ENCODE peak calls at places on chromosomes 16 and 17, in four cellular contexts. One of them, this sample, is unnamed.

GRCh38 chr17:28369684-28370034 is 448 bp downstream of the VTN start:
- DNase-seq in A172: no peak
- DNase-seq in stimulated activated CD4-positive, alpha-beta T cell treated with anti-CD3 and anti-CD28 coated beads, Interleukin-12 subunit alpha, Interleukin-12 subunit beta, amount 100 ng/mL, for 48 hours: no peak
- DNase-seq in sigmoid colon: no peak
- DNase-seq in this sample: no peak

GRCh38 chr16:30948087-30948955 is 547 bp upstream of the ORAI3 start:
- DNase-seq in A172: peak; percentile 98
- DNase-seq in stimulated activated CD4-positive, alpha-beta T cell treated with anti-CD3 and anti-CD28 coated beads, Interleukin-12 subunit alpha, Interleukin-12 subunit beta, amount 100 ng/mL, for 48 hours: no peak
- DNase-seq in sigmoid colon: peak; percentile 97
- DNase-seq in this sample: peak; percentile 50

GRCh38 chr16:23518435-23518891 is 8.2 kb upstream of the GGA2 start:
- DNase-seq in A172: no peak
- DNase-seq in stimulated activated CD4-positive, alpha-beta T cell treated with anti-CD3 and anti-CD28 coated beads, Interleukin-12 subunit alpha, Interleukin-12 subunit beta, amount 100 ng/mL, for 48 hours: no peak
- DNase-seq in sigmoid colon: no peak
- DNase-seq in this sample: peak; percentile 21

GRCh38 chr17:57565119-57565635 is 179.9 kb downstream of the CCDC182 start:
- DNase-seq in A172: no peak
- DNase-seq in stimulated activated CD4-positive, alpha-beta T cell treated with anti-CD3 and anti-CD28 coated beads, Interleukin-12 subunit alpha, Interleukin-12 subunit beta, amount 100 ng/mL, for 48 hours: no peak
- DNase-seq in sigmoid colon: no peak
- DNase-seq in this sample: no peak

GRCh38 chr16:87274808-87275207 is 42.4 kb downstream of the C16orf95 start:
- DNase-seq in A172: no peak
- DNase-seq in stimulated activated CD4-positive, alpha-beta T cell treated with anti-CD3 and anti-CD28 coated beads, Interleukin-12 subunit alpha, Interleukin-12 subunit beta, amount 100 ng/mL, for 48 hours: no peak
- DNase-seq in sigmoid colon: peak; percentile 6
- DNase-seq in this sample: no peak

GRCh38 chr16:642189-643049 is 791 bp downstream of the MCRIP2 start:
- DNase-seq in A172: no peak
- DNase-seq in stimulated activated CD4-positive, alpha-beta T cell treated with anti-CD3 and anti-CD28 coated beads, Interleukin-12 subunit alpha, Interleukin-12 subunit beta, amount 100 ng/mL, for 48 hours: no peak
- DNase-seq in sigmoid colon: peak; percentile 84
- DNase-seq in this sample: peak; percentile 88

GRCh38 chr17:29376667-29377268 is 13.4 kb upstream of the TAOK1 start:
- DNase-seq in A172: peak; percentile 79
- DNase-seq in stimulated activated CD4-positive, alpha-beta T cell treated with anti-CD3 and anti-CD28 coated beads, Interleukin-12 subunit alpha, Interleukin-12 subunit beta, amount 100 ng/mL, for 48 hours: no peak
- DNase-seq in sigmoid colon: peak; percentile 73
- DNase-seq in this sample: peak; percentile 30

GRCh38 chr17:12041316-12041715 is 20.6 kb downstream of the MAP2K4 start:
- DNase-seq in A172: peak; percentile 85
- DNase-seq in stimulated activated CD4-positive, alpha-beta T cell treated with anti-CD3 and anti-CD28 coated beads, Interleukin-12 subunit alpha, Interleukin-12 subunit beta, amount 100 ng/mL, for 48 hours: no peak
- DNase-seq in sigmoid colon: no peak
- DNase-seq in this sample: no peak

GRCh38 chr16:66491716-66492064 is 58.2 kb downstream of the TK2 start:
- DNase-seq in A172: no peak
- DNase-seq in stimulated activated CD4-positive, alpha-beta T cell treated with anti-CD3 and anti-CD28 coated beads, Interleukin-12 subunit alpha, Interleukin-12 subunit beta, amount 100 ng/mL, for 48 hours: no peak
- DNase-seq in sigmoid colon: peak; percentile 46
- DNase-seq in this sample: no peak

GRCh38 chr16:71954699-71955195 is 45.5 kb downstream of the PKD1L3 start:
- DNase-seq in A172: no peak
- DNase-seq in stimulated activated CD4-positive, alpha-beta T cell treated with anti-CD3 and anti-CD28 coated beads, Interleukin-12 subunit alpha, Interleukin-12 subunit beta, amount 100 ng/mL, for 48 hours: no peak
- DNase-seq in sigmoid colon: no peak
- DNase-seq in this sample: no peak

GRCh38 chr17:76442341-76443338 is 10.3 kb downstream of the UBE2O start:
- DNase-seq in A172: no peak
- DNase-seq in stimulated activated CD4-positive, alpha-beta T cell treated with anti-CD3 and anti-CD28 coated beads, Interleukin-12 subunit alpha, Interleukin-12 subunit beta, amount 100 ng/mL, for 48 hours: no peak
- DNase-seq in sigmoid colon: no peak
- DNase-seq in this sample: peak; percentile 48

GRCh38 chr17:65078441-65079160 is 22.1 kb upstream of the GNA13 start:
- DNase-seq in A172: peak; percentile 58
- DNase-seq in stimulated activated CD4-positive, alpha-beta T cell treated with anti-CD3 and anti-CD28 coated beads, Interleukin-12 subunit alpha, Interleukin-12 subunit beta, amount 100 ng/mL, for 48 hours: no peak
- DNase-seq in sigmoid colon: peak; percentile 74
- DNase-seq in this sample: no peak

GRCh38 chr16:75378616-75379015 is 54.7 kb downstream of the CFDP1 start:
- DNase-seq in A172: no peak
- DNase-seq in stimulated activated CD4-positive, alpha-beta T cell treated with anti-CD3 and anti-CD28 coated beads, Interleukin-12 subunit alpha, Interleukin-12 subunit beta, amount 100 ng/mL, for 48 hours: no peak
- DNase-seq in sigmoid colon: no peak
- DNase-seq in this sample: no peak

GRCh38 chr16:87895641-87896141 is 26.4 kb upstream of the SLC7A5 start:
- DNase-seq in A172: peak; percentile 16
- DNase-seq in stimulated activated CD4-positive, alpha-beta T cell treated with anti-CD3 and anti-CD28 coated beads, Interleukin-12 subunit alpha, Interleukin-12 subunit beta, amount 100 ng/mL, for 48 hours: peak; percentile 92
- DNase-seq in sigmoid colon: no peak
- DNase-seq in this sample: peak; percentile 40

GRCh38 chr17:32240745-32241144 is 24.9 kb upstream of the RHBDL3 start:
- DNase-seq in A172: peak; percentile 47
- DNase-seq in stimulated activated CD4-positive, alpha-beta T cell treated with anti-CD3 and anti-CD28 coated beads, Interleukin-12 subunit alpha, Interleukin-12 subunit beta, amount 100 ng/mL, for 48 hours: no peak
- DNase-seq in sigmoid colon: no peak
- DNase-seq in this sample: no peak

GRCh38 chr17:73532441-73532901 is 111.8 kb downstream of the SDK2 start:
- DNase-seq in A172: no peak
- DNase-seq in stimulated activated CD4-positive, alpha-beta T cell treated with anti-CD3 and anti-CD28 coated beads, Interleukin-12 subunit alpha, Interleukin-12 subunit beta, amount 100 ng/mL, for 48 hours: no peak
- DNase-seq in sigmoid colon: no peak
- DNase-seq in this sample: no peak

GRCh38 chr17:50630524-50631194 is 4.0 kb upstream of the ABCC3 start:
- DNase-seq in A172: peak; percentile 55
- DNase-seq in stimulated activated CD4-positive, alpha-beta T cell treated with anti-CD3 and anti-CD28 coated beads, Interleukin-12 subunit alpha, Interleukin-12 subunit beta, amount 100 ng/mL, for 48 hours: peak; percentile 34
- DNase-seq in sigmoid colon: no peak
- DNase-seq in this sample: peak; percentile 20

GRCh38 chr16:30893082-30893743 is 664 bp downstream of the BCL7C start:
- DNase-seq in A172: no peak
- DNase-seq in stimulated activated CD4-positive, alpha-beta T cell treated with anti-CD3 and anti-CD28 coated beads, Interleukin-12 subunit alpha, Interleukin-12 subunit beta, amount 100 ng/mL, for 48 hours: no peak
- DNase-seq in sigmoid colon: no peak
- DNase-seq in this sample: no peak

GRCh38 chr17:29155235-29155965 is 24.8 kb downstream of the MYO18A start:
- DNase-seq in A172: peak; percentile 85
- DNase-seq in stimulated activated CD4-positive, alpha-beta T cell treated with anti-CD3 and anti-CD28 coated beads, Interleukin-12 subunit alpha, Interleukin-12 subunit beta, amount 100 ng/mL, for 48 hours: peak; percentile 59
- DNase-seq in sigmoid colon: no peak
- DNase-seq in this sample: peak; percentile 42

GRCh38 chr17:81403671-81404534 is 8.6 kb downstream of the BAHCC1 start:
- DNase-seq in A172: no peak
- DNase-seq in stimulated activated CD4-positive, alpha-beta T cell treated with anti-CD3 and anti-CD28 coated beads, Interleukin-12 subunit alpha, Interleukin-12 subunit beta, amount 100 ng/mL, for 48 hours: no peak
- DNase-seq in sigmoid colon: no peak
- DNase-seq in this sample: no peak

GRCh38 chr16:69890114-69890890 is 60.8 kb upstream of the CLEC18A start:
- DNase-seq in A172: no peak
- DNase-seq in stimulated activated CD4-positive, alpha-beta T cell treated with anti-CD3 and anti-CD28 coated beads, Interleukin-12 subunit alpha, Interleukin-12 subunit beta, amount 100 ng/mL, for 48 hours: no peak
- DNase-seq in sigmoid colon: peak; percentile 80
- DNase-seq in this sample: no peak

GRCh38 chr17:76869878-76870714 is 1.9 kb downstream of the MGAT5B start:
- DNase-seq in A172: no peak
- DNase-seq in stimulated activated CD4-positive, alpha-beta T cell treated with anti-CD3 and anti-CD28 coated beads, Interleukin-12 subunit alpha, Interleukin-12 subunit beta, amount 100 ng/mL, for 48 hours: no peak
- DNase-seq in sigmoid colon: no peak
- DNase-seq in this sample: no peak